ENCODE peak calls at places on chromosomes 11 and 22, in six cellular contexts. G, V, M, E, B and L are unnamed samples. For H3K4me1 and H3K36me3, the result is how much of the 10 kb centered on the place peaks cover.

GRCh38 chr22:50267591-50268390 is 2.4 kb downstream of the MAPK11 start:
- DNase-seq in E (peak), V (peak), B (peak), G (peak), M (no peak), L (peak)

GRCh38 chr22:31235076-31235475 is 23.0 kb downstream of the LIMK2 start:
- DNase-seq in M (no peak), B (no peak), V (no peak), E (no peak), G (no peak), L (peak)

GRCh38 chr11:132220464-132220863 is 850.0 kb downstream of the NTM start:
- DNase-seq in E (no peak), V (no peak), B (no peak), M (no peak), G (no peak), L (no peak)

GRCh38 chr11:35618497-35619029 is 303 bp downstream of the FJX1 start:
- DNase-seq in M (no peak), G (no peak), V (peak), B (peak), E (peak), L (peak)

GRCh38 chr11:12680246-12680939 is 6.2 kb downstream of the TEAD1 start:
- DNase-seq in M (peak), V (peak), B (peak), G (peak), E (peak), L (peak)

GRCh38 chr11:34926101-34926830 is 9.8 kb downstream of the PDHX start:
- DNase-seq in G (no peak), V (no peak), M (no peak), B (no peak), E (no peak), L (no peak)

GRCh38 chr22:40035351-40035750 is 40.6 kb downstream of the FAM83F start:
- DNase-seq in G (no peak), E (no peak), M (no peak), V (no peak), B (no peak), L (no peak)

GRCh38 chr11:79438631-79439429 is 2.0 kb downstream of the TENM4 start:
- DNase-seq in G (no peak), E (peak), V (peak), M (peak), B (peak), L (peak)

GRCh38 chr11:117807482-117808272 is 10.7 kb upstream of the DSCAML1 start:
- DNase-seq in E (peak), B (peak), G (peak), M (peak), V (peak), L (peak)

GRCh38 chr11:40183073-40184064 is 1276.1 kb downstream of the LRRC4C start:
- DNase-seq in V (no peak), B (no peak), E (no peak), G (no peak), M (no peak), L (no peak)

GRCh38 chr22:38172016-38172431 is 9.6 kb downstream of the PLA2G6 start:
- DNase-seq in B (no peak), E (no peak), V (peak), M (no peak), G (no peak), L (no peak)

GRCh38 chr11:65856689-65857499 is 1.1 kb downstream of the CFL1 start:
- DNase-seq in G (peak), M (peak), V (peak), B (peak), E (peak), L (peak)

GRCh38 chr11:72041364-72042058 is 38.8 kb downstream of the NUMA1 start:
- DNase-seq in G (peak), M (peak), V (peak), B (peak), E (peak), L (peak)

GRCh38 chr11:117411736-117412135 is 84.1 kb downstream of the CEP164 start:
- DNase-seq in G (no peak), B (no peak), E (no peak), M (no peak), V (no peak), L (no peak)

GRCh38 chr11:1871531-1871930 is 18.6 kb downstream of the LSP1 start:
- DNase-seq in G (no peak), E (no peak), V (peak), B (peak), M (no peak), L (no peak)

GRCh38 chr11:64376071-64376470 is 17.1 kb downstream of the RPS6KA4 start:
- DNase-seq in M (no peak), G (no peak), B (no peak), V (no peak), E (no peak), L (no peak)

GRCh38 chr11:11620251-11620965 is 1.4 kb downstream of the GALNT18 start:
- DNase-seq in G (peak), V (peak), E (peak), B (peak), M (peak), L (peak)

GRCh38 chr11:101765932-101766331 is 148.9 kb upstream of the CEP126 start:
- DNase-seq in G (no peak), B (no peak), M (no peak), V (no peak), E (no peak), L (no peak)

GRCh38 chr22:46183733-46184132 is 33.4 kb downstream of the PPARA start:
- DNase-seq in M (no peak), B (no peak), G (no peak), E (no peak), V (no peak), L (no peak)

DNA sequence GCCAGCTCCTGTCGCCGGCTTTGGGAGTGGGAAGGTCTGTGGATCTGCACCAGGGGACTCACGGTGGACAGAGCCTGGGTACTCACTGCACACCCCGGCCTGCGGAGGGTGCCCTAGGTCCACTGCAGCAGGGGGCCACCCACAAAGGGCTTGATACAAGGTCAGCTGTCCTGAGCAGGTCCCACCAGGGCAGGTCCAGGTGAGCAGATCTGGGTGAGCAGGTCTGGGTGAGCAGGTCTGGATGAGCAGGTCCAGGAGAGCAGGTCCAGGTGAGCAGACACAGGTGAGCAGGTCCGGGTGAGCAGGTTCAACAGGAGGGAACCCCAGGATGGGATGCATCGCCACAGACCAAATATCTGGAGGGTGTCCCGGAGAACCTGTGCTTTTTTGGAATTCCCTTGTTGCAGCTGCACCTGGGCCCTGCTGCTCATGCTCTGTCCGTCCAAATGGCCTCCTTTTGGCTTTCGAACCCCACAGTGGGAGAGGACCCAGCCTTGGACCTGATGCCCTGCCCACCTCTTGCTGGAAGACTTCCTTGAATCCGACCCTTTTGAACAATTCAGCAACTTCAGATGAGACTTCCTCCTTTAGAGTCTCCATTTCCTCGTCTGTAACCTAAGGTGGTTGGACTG is 485.3 kb downstream of the TBC1D22A start:
- DNase-seq in M (no peak), B (no peak), V (no peak), E (no peak), G (no peak), L (no peak)
- TF ChIP-seq CTCF in M (no peak), B (no peak), V (no peak), E (no peak), G (no peak), L (no peak)

DNA sequence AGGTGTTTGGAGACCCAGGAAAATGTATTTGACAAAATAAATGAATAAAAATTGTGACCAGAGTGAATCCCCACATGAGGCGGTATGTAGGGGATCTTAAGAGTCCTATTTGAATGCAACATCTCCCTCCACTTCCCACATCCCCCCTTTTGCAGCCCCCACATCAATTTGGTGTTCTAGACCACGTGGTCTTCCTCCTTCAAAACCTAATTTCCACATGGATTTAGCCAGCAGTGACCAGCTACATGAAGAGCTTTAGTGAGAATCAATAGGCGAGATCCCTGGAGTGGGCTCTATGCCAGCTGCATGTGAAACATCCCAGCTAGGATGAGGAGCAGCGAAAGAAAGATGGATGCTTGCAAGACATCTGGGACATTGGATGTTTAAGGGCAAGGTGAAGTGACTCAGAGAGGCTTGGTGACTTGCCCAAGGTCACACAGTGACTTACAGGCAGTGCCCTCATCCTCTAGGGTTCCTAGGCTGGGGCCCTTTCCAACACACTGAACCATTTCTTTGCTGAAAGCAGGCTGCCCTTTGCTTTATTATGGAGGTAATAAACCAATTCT is 23.8 kb downstream of the TSPAN18 start:
- DNase-seq in V (peak), E (no peak), G (no peak), M (no peak), B (no peak), L (no peak)
- H3K4me1 ChIP-seq in V (half or more), E (under half), G (under half), M (half or more), B (half or more), L (under half)

GRCh38 chr22:20086763-20087162 is 6.7 kb downstream of the DGCR8 start:
- DNase-seq in G (no peak), V (no peak), B (no peak), M (no peak), E (no peak), L (no peak)
- H3K36me3 ChIP-seq in G (half or more), V (half or more), B (half or more), M (half or more), E (under half), L (half or more)

GRCh38 chr11:60469723-60470122 is 14.1 kb downstream of the MS4A1 start:
- DNase-seq in B (no peak), G (no peak), E (no peak), V (no peak), M (no peak), L (no peak)
- TF ChIP-seq CTCF in B (no peak), G (no peak), E (no peak), V (no peak), M (no peak), L (no peak)

GRCh38 chr11:75267171-75267970 is 26.8 kb downstream of the TPBGL start:
- DNase-seq in E (no peak), M (no peak), G (no peak), B (no peak), V (no peak), L (no peak)
- H3K4me1 ChIP-seq in E (under half), M (under half), G (under half), B (under half), V (under half), L (under half)

GRCh38 chr22:41523464-41524221 is 20.6 kb downstream of the POLR3H start:
- DNase-seq in G (peak), B (peak), V (peak), M (peak), E (peak), L (no peak)
- H3K36me3 ChIP-seq in G (half or more), B (half or more), V (half or more), M (half or more), E (under half), L (half or more)

GRCh38 chr22:36331306-36331911 is 56.4 kb downstream of the MYH9 start:
- DNase-seq in B (peak), V (peak), G (peak), M (peak), E (peak), L (peak)
- TF ChIP-seq CTCF in B (no peak), V (no peak), G (no peak), M (no peak), E (peak), L (no peak)